ENCODE peak calls at places on chromosomes 4 and X, in seven cellular contexts. K, N, Y, X, Z, C and R are unnamed samples.

GRCh38 chr4:52926575-52926974 is 64.5 kb downstream of the RASL11B start:
- DNase-seq in K (no peak), N (peak), Y (no peak), X (no peak), Z (no peak), C (no peak), R (no peak)

GRCh38 chrX:103187953-103188475 is 26.9 kb upstream of the BEX4 start:
- DNase-seq in K (no peak), N (no peak), Y (no peak), X (no peak), Z (no peak), C (no peak), R (no peak)

GRCh38 chrX:105228602-105229001 is 8.1 kb upstream of the TEX13A start:
- DNase-seq in K (no peak), N (no peak), Y (no peak), X (no peak), Z (no peak), C (no peak), R (no peak)

GRCh38 chrX:115533485-115533884 is 27.5 kb upstream of the PLS3 start:
- DNase-seq in K (no peak), N (no peak), Y (no peak), X (no peak), Z (no peak), C (peak), R (no peak)

GRCh38 chr4:41142946-41143720 is 71.2 kb downstream of the APBB2 start:
- DNase-seq in K (no peak), N (no peak), Y (no peak), X (no peak), Z (no peak), C (peak), R (no peak)

GRCh38 chrX:107551546-107551945 is 76.8 kb upstream of the PRPS1 start:
- DNase-seq in K (no peak), N (no peak), Y (no peak), X (no peak), Z (no peak), C (no peak), R (no peak)

GRCh38 chr4:29717658-29718057 is 1002.5 kb upstream of the PCDH7 start:
- DNase-seq in K (no peak), N (no peak), Y (no peak), X (no peak), Z (no peak), C (peak), R (no peak)

GRCh38 chrX:42129022-42129421 is 205.7 kb upstream of the CASK start:
- DNase-seq in K (no peak), N (no peak), Y (no peak), X (no peak), Z (no peak), C (no peak), R (no peak)

GRCh38 chrX:18899796-18900380 is 84.0 kb downstream of the PHKA2 start:
- DNase-seq in K (no peak), N (no peak), Y (peak), X (no peak), Z (no peak), C (no peak), R (peak)
- TF ChIP-seq RFX5 in K (no peak), N (no peak), Y (no peak), X (no peak), Z (no peak), C (no peak), R (no peak)

DNA sequence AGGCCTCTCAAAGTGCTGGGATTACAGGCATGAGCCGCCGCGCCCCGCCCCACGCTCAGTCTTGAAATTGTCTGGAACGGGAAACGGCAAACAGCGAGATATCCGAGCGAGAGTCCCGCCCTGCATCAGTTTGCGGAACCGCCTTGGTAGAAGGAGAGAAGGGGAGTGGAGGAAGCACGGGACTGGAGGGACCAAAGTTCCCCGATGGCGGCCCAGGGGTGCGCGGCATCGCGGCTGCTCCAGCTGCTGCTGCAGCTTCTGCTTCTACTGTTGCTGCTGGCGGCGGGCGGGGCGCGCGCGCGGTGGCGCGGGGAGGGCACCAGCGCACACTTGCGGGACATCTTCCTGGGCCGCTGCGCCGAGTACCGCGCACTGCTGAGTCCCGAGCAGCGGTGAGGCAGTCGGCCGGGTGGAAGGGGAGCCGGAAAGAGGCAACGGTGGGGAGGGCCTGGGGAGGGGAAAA is at the start of gene BST1:
- DNase-seq in K (no peak), N (no peak), Y (peak), X (no peak), Z (no peak), C (peak), R (peak)
- TF ChIP-seq RFX5 in K (no peak), N (no peak), Y (no peak), X (no peak), Z (no peak), C (no peak), R (no peak)

GRCh38 chr4:76996445-76996844 is 46.9 kb downstream of the SEPTIN11 start:
- DNase-seq in K (no peak), N (no peak), Y (no peak), X (no peak), Z (no peak), C (no peak), R (no peak)

GRCh38 chr4:76995776-76996175 is 46.2 kb downstream of the SEPTIN11 start:
- DNase-seq in K (no peak), N (no peak), Y (no peak), X (no peak), Z (no peak), C (no peak), R (no peak)

GRCh38 chr4:76990288-76991080 is 40.9 kb downstream of the SEPTIN11 start:
- DNase-seq in K (no peak), N (no peak), Y (no peak), X (no peak), Z (no peak), C (peak), R (no peak)

GRCh38 chr4:76997454-76997853 is 47.9 kb downstream of the SEPTIN11 start:
- DNase-seq in K (no peak), N (no peak), Y (no peak), X (no peak), Z (no peak), C (no peak), R (no peak)

GRCh38 chr4:76993787-76994641 is 44.5 kb downstream of the SEPTIN11 start:
- DNase-seq in K (no peak), N (no peak), Y (no peak), X (peak), Z (no peak), C (no peak), R (no peak)
- TF ChIP-seq RFX5 in K (no peak), N (no peak), Y (no peak), X (no peak), Z (no peak), C (no peak), R (no peak)

DNA sequence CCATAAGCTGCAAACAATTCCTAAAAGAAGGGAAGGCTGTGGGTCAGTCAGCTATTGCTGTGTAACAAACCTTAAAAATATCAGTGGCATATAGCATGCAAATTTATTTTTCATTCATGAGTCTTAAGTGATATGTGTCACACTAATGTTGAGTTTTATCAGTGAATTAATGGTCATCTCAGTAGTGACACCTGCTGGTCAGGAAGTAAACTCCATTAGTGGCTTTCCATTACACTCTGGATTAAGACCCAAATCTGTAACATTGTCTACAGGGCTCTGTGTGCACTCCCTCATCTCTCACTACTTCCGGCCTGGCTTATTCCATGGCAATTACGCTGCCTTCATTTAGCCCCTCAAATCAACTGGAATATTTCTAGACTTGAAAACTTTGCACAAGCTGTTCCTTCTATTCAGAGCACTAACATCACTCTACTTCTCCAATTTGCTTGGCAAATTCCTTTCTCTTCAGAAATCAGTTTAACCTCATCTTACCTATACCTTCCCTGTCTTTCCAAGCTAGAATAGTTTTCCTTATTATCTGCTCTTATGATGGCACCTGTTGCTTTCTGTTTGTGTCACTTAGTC is 217.3 kb upstream of the TAPT1 start:
- DNase-seq in K (peak), N (peak), Y (peak), X (no peak), Z (no peak), C (peak), R (peak)
- TF ChIP-seq RFX5 in K (no peak), N (no peak), Y (no peak), X (no peak), Z (no peak), C (no peak), R (no peak)

GRCh38 chr4:148574066-148574465 is 131.9 kb upstream of the NR3C2 start:
- DNase-seq in K (no peak), N (no peak), Y (no peak), X (no peak), Z (no peak), C (no peak), R (no peak)
- TF ChIP-seq RFX5 in K (no peak), N (no peak), Y (no peak), X (no peak), Z (no peak), C (no peak), R (no peak)